ENCODE peak calls at places on chromosomes 3 and 15, in four cellular contexts. X, F, V and K are unnamed samples.

GRCh38 chr15:78345726-78346125 is 5.6 kb downstream of the CRABP1 start:
- DNase-seq in X (no peak), F (no peak), V (no peak), K (no peak)

GRCh38 chr3:105513042-105513441 is 146.3 kb downstream of the ALCAM start:
- DNase-seq in X (no peak), F (no peak), V (no peak), K (no peak)

GRCh38 chr3:187005827-187006481 is 75.6 kb downstream of the ST6GAL1 start:
- DNase-seq in X (no peak), F (no peak), V (no peak), K (no peak)

GRCh38 chr3:150848864-150849263 is 56.4 kb downstream of the MINDY4B start:
- DNase-seq in X (no peak), F (no peak), V (no peak), K (no peak)

GRCh38 chr3:13509066-13509815 is 29.1 kb downstream of the HDAC11 start:
- DNase-seq in X (no peak), F (no peak), V (no peak), K (no peak)

GRCh38 chr3:44782891-44783290 is 21.3 kb downstream of the KIF15 start:
- DNase-seq in X (no peak), F (no peak), V (no peak), K (no peak)

GRCh38 chr15:77508541-77509505 is 88.1 kb downstream of the HMG20A start:
- DNase-seq in X (no peak), F (no peak), V (no peak), K (no peak)

GRCh38 chr3:125431391-125431790 is 56.3 kb upstream of the ZNF148 start:
- DNase-seq in X (no peak), F (no peak), V (no peak), K (no peak)

GRCh38 chr15:63474810-63475316 is 29.5 kb upstream of the USP3 start:
- DNase-seq in X (no peak), F (no peak), V (peak; percentile 60), K (no peak)

GRCh38 chr3:49600781-49601180 is 46.5 kb downstream of the BSN start:
- DNase-seq in X (no peak), F (no peak), V (no peak), K (no peak)

GRCh38 chr3:49602877-49603411 is 48.7 kb downstream of the BSN start:
- DNase-seq in X (no peak), F (no peak), V (no peak), K (no peak)

GRCh38 chr3:49602049-49602554 is 47.8 kb downstream of the BSN start:
- DNase-seq in X (no peak), F (no peak), V (no peak), K (no peak)

GRCh38 chr3:49606427-49606826 is 52.1 kb downstream of the BSN start:
- DNase-seq in X (no peak), F (no peak), V (no peak), K (no peak)

GRCh38 chr3:49601358-49602048 is 47.2 kb downstream of the BSN start:
- DNase-seq in X (no peak), F (no peak), V (no peak), K (no peak)
- TF ChIP-seq JUN in X (no peak), F (no peak), V (no peak), K (no peak)

GRCh38 chr3:52056521-52056967 is at the start of gene DUSP7:
- DNase-seq in X (peak; percentile 70), F (peak; percentile 21), V (no peak), K (peak; percentile 64)
- TF ChIP-seq JUN in X (no peak), F (no peak), V (no peak), K (no peak)

DNA sequence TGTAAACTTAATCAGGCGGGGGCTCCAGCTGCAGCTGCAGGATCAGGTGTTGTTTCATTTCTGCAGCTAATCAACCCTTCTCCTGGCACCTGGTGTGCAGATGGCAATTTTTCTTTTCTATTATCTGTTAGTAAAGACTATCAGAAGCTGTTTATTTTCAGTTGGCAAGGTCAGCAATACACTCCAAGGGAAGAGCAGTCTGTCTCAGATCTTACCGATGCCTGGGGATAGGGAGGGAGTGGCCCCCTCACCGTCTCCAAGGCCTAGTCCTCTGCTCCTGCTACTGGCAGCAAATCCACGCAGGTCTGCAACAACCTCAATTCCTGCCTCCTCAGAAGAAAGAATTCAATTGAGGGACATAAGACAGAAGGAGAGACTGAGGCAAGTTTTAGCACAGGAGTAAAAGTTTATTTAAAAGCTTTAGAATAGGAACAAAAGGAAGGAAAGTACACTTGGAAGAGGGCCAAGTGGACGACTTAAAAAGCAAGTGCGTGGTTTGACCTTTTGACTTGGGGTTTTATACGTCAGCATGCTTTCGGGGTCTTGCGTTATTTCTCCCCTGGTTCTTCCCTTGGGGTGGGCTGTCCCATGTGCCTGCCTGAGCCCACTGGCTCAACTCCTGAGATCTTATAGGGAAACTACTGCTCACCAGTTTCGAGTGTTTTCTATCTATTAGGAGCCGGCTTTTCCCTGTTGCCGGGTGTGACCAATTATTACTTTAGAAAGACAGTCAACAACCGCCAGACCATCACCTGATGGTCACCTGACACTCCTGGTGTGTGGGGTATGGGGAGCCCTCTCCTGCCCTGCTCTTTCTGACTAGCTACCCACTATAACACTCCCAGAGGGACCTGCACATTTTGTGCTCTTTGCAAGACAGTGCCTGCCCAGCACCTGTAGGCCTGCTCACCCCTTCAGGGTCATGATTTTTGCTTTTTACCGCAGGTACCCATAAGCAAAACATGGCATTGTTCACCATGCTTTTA is 9.4 kb downstream of the CCRL2 start:
- DNase-seq in X (peak; percentile 36), F (no peak), V (no peak), K (no peak)
- TF ChIP-seq JUN in X (no peak), F (no peak), V (no peak), K (no peak)

GRCh38 chr15:80052597-80053304 is 6.7 kb upstream of the ZFAND6 start:
- DNase-seq in X (no peak), F (no peak), V (no peak), K (no peak)
- TF ChIP-seq JUN in X (no peak), F (no peak), V (no peak), K (no peak)

GRCh38 chr15:74318376-74319137 is 48.9 kb downstream of the CYP11A1 start:
- DNase-seq in X (no peak), F (no peak), V (no peak), K (no peak)

GRCh38 chr15:74320358-74321247 is 46.8 kb downstream of the CYP11A1 start:
- DNase-seq in X (peak; percentile 73), F (peak; percentile 25), V (peak; percentile 43), K (peak; percentile 83)

GRCh38 chr15:74319138-74319460 is 48.3 kb downstream of the CYP11A1 start:
- DNase-seq in X (no peak), F (no peak), V (no peak), K (no peak)

GRCh38 chr15:74317820-74318375 is 49.5 kb downstream of the CYP11A1 start:
- DNase-seq in X (no peak), F (no peak), V (no peak), K (no peak)

DNA sequence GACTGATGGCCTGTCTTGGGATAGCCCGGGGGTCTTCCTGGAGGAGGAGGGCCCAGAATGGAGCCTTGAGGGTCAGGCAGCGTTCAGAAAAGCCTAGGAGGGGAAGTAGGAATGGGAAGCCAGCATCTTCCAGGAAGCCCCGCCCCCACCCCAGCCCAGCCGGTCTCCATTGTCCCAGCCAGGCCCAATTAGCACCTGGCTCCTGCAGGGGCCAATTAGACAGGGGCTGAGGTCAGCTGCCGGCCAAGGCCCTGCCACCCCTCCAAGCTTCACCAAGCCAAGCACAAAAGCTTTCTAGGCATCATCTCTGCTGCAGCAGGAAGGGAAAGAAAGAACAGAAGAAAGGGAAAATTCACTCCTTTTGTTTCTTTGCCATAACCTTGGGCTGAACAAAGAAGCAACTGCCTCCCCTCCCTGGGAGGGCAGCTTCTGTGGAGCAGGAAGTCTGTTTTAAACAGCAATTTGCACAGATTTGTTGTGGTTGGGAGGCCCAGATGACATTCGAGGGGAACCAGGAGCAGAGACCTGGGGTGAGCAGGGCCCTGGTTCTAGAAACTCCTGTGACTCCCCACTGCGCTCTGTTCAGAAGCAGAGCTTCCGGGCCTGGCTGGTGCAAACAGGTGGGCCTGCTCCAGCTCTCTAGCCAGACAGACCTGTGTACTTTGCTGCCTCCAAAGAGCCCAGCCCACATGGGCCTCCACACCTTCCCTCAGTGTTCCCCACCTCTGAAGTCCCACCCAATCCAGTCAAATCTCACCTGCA is 47.7 kb downstream of the CYP11A1 start:
- DNase-seq in X (no peak), F (no peak), V (no peak), K (peak; percentile 71)
- TF ChIP-seq JUN in X (no peak), F (no peak), V (no peak), K (no peak)